ENCODE peak calls at places on chromosomes 13 and 19, in nine cellular contexts. O is endothelial cell of umbilical vein, R is HL-60, L is HepG2, H is transverse colon, I is breast epithelium, J is esophagus muscularis mucosa, B is stomach, V is Panc1. P is an unnamed sample.

GRCh38 chr19:18431351-18432197 is 6.4 kb downstream of the ISYNA1 start:
- DNase-seq in L (no peak), H (no peak), V (no peak), J (no peak), I (no peak), O (no peak), R (no peak), B (no peak), P (no peak)

GRCh38 chr19:10006335-10006708 is 4.0 kb downstream of the COL5A3 start:
- DNase-seq in V (no peak), H (peak), B (no peak), O (no peak), J (peak), I (no peak), L (no peak), R (no peak), P (no peak)

GRCh38 chr13:83085186-83085900 is 796.9 kb downstream of the SLITRK1 start:
- DNase-seq in O (no peak), L (no peak), R (no peak), V (no peak), B (no peak), J (no peak), I (no peak), H (no peak), P (no peak)

GRCh38 chr13:31627097-31627496 is 112.2 kb upstream of the RXFP2 start:
- DNase-seq in V (no peak), O (no peak), I (no peak), L (no peak), B (no peak), H (no peak), J (no peak), R (no peak), P (no peak)

GRCh38 chr19:58054792-58055482 is 4.1 kb upstream of the ZNF135 start:
- DNase-seq in J (no peak), H (peak), B (no peak), L (no peak), I (no peak), V (no peak), O (no peak), R (no peak), P (no peak)

GRCh38 chr13:63088226-63088625 is 1672.6 kb upstream of the PCDH20 start:
- DNase-seq in O (no peak), V (no peak), J (no peak), I (no peak), R (no peak), H (no peak), L (no peak), B (no peak), P (no peak)

GRCh38 chr19:10036601-10037071 is 23.4 kb downstream of the RDH8 start:
- DNase-seq in L (peak), O (no peak), B (no peak), H (no peak), V (no peak), R (no peak), I (no peak), J (no peak), P (no peak)

GRCh38 chr19:5579286-5579685 is 11.5 kb upstream of the TINCR start:
- DNase-seq in V (no peak), H (no peak), B (no peak), L (no peak), O (no peak), R (no peak), J (no peak), I (no peak), P (no peak)

GRCh38 chr13:44142911-44143665 is 230.5 kb upstream of the SERP2 start:
- DNase-seq in R (no peak), B (no peak), H (no peak), J (no peak), I (no peak), L (no peak), V (no peak), O (peak), P (no peak)

GRCh38 chr19:37992761-37993160 is 85.8 kb downstream of the SIPA1L3 start:
- DNase-seq in V (no peak), H (no peak), I (no peak), R (no peak), B (no peak), J (no peak), O (no peak), L (no peak), P (no peak)

GRCh38 chr19:14530005-14530348 is 583 bp downstream of the TECR start:
- DNase-seq in J (no peak), B (no peak), H (peak), I (no peak), V (no peak), O (no peak), R (no peak), L (no peak), P (peak)

GRCh38 chr13:95893861-95894260 is 159.3 kb downstream of the UGGT2 start:
- DNase-seq in J (no peak), H (no peak), O (no peak), L (no peak), B (no peak), I (no peak), R (no peak), V (no peak), P (no peak)

GRCh38 chr13:48731957-48732569 is 78.3 kb downstream of the CYSLTR2 start:
- DNase-seq in V (no peak), R (peak), J (no peak), I (no peak), L (peak), H (peak), O (peak), B (peak), P (no peak)

GRCh38 chr13:32246468-32246867 is 68.7 kb downstream of the ZAR1L start:
- DNase-seq in O (peak), J (no peak), V (peak), H (peak), I (no peak), R (peak), L (peak), B (peak), P (no peak)

GRCh38 chr13:23160241-23161175 is 20.3 kb upstream of the SGCG start:
- DNase-seq in H (no peak), B (no peak), I (no peak), V (no peak), O (no peak), L (no peak), R (no peak), J (no peak), P (no peak)

GRCh38 chr19:38252935-38253691 is 3.1 kb downstream of the PPP1R14A start:
- DNase-seq in L (no peak), J (peak), I (no peak), O (no peak), H (no peak), B (peak), R (no peak), V (no peak), P (no peak)

GRCh38 chr13:101554420-101555125 is 102.1 kb downstream of the ITGBL1 start:
- DNase-seq in H (no peak), R (no peak), B (no peak), I (no peak), L (no peak), J (no peak), O (no peak), V (no peak), P (no peak)

DNA sequence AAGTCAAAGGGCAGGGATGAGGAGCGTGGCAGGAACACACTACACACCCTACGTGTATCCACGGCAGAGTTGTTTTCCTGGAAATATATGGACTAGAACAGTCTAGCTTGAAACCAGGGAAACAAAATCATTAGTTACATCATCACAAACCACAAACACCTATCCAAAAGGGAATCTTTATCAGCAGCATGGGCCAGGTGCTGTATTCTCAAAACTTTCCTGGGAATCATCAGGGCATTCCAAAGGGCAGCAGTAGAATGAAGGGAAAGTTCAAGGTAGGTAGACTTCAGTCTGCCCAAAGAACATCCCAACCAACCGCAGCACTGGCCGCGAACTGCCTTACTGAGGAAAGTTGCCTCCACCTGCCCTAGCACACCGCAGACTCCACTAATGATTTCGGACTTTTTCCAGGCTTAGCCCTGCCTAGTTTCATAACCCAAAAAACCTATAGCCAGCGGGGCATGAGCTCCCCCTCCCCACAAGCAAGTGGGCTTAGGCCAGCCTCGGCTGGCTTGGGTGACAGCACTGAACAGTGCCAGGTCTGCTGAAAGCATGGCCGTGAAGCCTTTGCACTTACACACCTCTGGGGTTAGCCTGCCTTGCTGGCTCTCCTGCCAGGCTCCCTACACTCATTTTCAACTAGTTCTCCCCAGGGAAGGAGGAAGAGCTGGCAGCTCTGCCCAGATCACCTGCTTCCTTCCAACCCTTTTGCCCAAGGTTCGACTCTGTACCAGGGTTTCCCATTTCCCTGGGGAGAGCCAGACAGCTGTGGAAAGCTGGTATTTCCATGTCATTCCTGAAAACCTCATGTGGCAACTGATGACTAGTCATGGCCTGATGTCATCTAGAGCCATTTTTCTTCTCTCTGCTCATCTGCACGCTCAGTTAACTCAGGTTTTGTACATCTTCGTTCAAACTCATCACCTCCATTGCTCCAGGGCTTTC is 77.3 kb upstream of the UBAC2 start:
- DNase-seq in L (no peak), H (no peak), V (no peak), B (no peak), R (no peak), O (no peak), I (no peak), J (no peak), P (no peak)
- TF ChIP-seq POLR2AphosphoS5 in L (no peak), H (no peak), V (no peak), B (no peak), R (no peak), O (no peak), I (no peak), J (no peak), P (no peak)

GRCh38 chr13:106161186-106161585 is 374.3 kb downstream of the EFNB2 start:
- DNase-seq in H (no peak), V (no peak), O (peak), L (no peak), R (no peak), I (no peak), J (no peak), B (no peak), P (no peak)
- TF ChIP-seq POLR2AphosphoS5 in H (no peak), V (no peak), O (no peak), L (no peak), R (no peak), I (no peak), J (no peak), B (no peak), P (no peak)

DNA sequence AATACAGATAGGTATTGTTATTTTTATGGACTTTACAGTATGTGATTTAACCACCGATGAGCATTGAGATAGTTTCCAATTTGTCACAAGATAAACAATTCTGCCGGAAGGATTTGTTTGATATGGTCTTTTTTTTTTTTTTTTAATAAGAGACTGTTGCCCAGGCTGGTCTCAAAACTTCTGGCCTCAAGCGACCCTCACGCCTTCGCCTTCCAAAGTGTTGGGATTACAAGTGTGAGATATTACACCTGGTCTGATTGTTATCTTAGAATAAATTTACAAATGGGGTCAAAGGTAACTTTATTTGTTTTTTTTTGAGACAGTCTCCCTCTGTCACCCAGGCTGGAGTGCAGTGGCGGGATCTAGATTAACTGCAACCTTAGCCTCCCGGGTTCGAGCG is 1.2 kb downstream of the GARRE1 start:
- DNase-seq in O (no peak), V (no peak), I (no peak), H (no peak), J (no peak), L (no peak), B (no peak), R (no peak), P (no peak)
- TF ChIP-seq POLR2AphosphoS5 in O (no peak), V (no peak), I (no peak), H (no peak), J (no peak), L (no peak), B (no peak), R (no peak), P (no peak)

DNA sequence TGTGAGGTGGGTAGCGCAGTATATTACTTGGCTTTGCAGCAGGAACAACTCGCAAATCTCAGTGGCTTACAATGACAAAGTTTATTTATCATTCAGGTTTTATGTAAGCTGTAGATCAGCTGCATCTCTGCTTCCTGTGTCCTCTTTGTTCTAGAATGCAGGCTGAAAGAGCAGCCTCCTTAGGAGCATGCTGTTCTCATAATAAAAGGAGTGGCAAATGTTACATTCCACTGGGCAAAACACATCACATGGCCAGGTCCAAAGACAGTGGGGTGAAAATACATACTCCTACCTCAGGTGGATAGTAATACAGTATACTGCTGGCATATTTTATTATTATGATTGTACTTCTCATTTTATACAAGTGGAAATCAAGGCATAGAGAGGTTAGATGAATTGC is 1.2 kb upstream of the CSNK1A1L start:
- DNase-seq in O (no peak), H (no peak), V (no peak), B (no peak), I (no peak), R (no peak), J (no peak), L (no peak), P (no peak)
- TF ChIP-seq POLR2AphosphoS5 in O (no peak), H (no peak), V (no peak), B (no peak), I (no peak), R (no peak), J (no peak), L (no peak), P (no peak)

P was measured in suprapubic skin.